ENCODE peak calls at places on chromosomes 7 and 10, in six cellular contexts. Z is A549, R is endothelial cell of umbilical vein, D is K562, F is GM12878, A is HepG2. E is an unnamed sample.

GRCh38 chr7:44220732-44221131 is 20.0 kb downstream of the YKT6 start:
- DNase-seq in Z (no peak), R (no peak), F (no peak), A (no peak), D (no peak), E (no peak)

GRCh38 chr10:50622497-50623298 is 1.1 kb downstream of the SGMS1 start:
- DNase-seq in F (no peak), Z (peak; percentile 46), A (no peak), D (peak; percentile 37), R (peak; percentile 65), E (peak; percentile 55)

GRCh38 chr10:123132576-123133477 is 2.9 kb upstream of the HMX3 start:
- DNase-seq in A (peak; percentile 72), D (peak; percentile 69), Z (peak; percentile 90), R (peak; percentile 79), F (peak; percentile 40), E (peak; percentile 93)

GRCh38 chr10:132942101-132942739 is at the start of gene CFAP46:
- DNase-seq in Z (peak; percentile 65), D (no peak), A (no peak), R (peak; percentile 39), F (no peak), E (no peak)

GRCh38 chr7:157615101-157615817 is 278.5 kb downstream of the DNAJB6 start:
- DNase-seq in D (no peak), Z (no peak), R (no peak), F (no peak), A (no peak), E (peak; percentile 96)

GRCh38 chr10:3763852-3764625 is 21.0 kb downstream of the KLF6 start:
- DNase-seq in F (no peak), A (no peak), R (no peak), Z (no peak), D (no peak), E (no peak)

GRCh38 chr10:60182691-60183090 is 207.0 kb downstream of the ANK3 start:
- DNase-seq in Z (no peak), R (peak; percentile 20), F (no peak), D (no peak), A (no peak), E (no peak)

GRCh38 chr7:36128448-36129047 is 24.5 kb upstream of the EEPD1 start:
- DNase-seq in R (peak; percentile 92), D (peak; percentile 29), A (peak; percentile 76), Z (peak; percentile 77), F (no peak), E (peak; percentile 35)

GRCh38 chr7:132895231-132895630 is 186.7 kb downstream of the CHCHD3 start:
- DNase-seq in D (no peak), F (no peak), R (no peak), Z (no peak), A (no peak), E (peak; percentile 42)

GRCh38 chr7:71625534-71625933 is 493.6 kb downstream of the GALNT17 start:
- DNase-seq in F (no peak), Z (no peak), A (no peak), R (no peak), D (no peak), E (no peak)

GRCh38 chr7:96499532-96499931 is 177.6 kb upstream of the SLC25A13 start:
- DNase-seq in R (no peak), Z (no peak), D (no peak), F (no peak), A (no peak), E (no peak)

GRCh38 chr7:85160223-85160622 is 26.6 kb downstream of the SEMA3D start:
- DNase-seq in R (peak; percentile 30), F (peak; percentile 30), D (no peak), Z (no peak), A (no peak), E (no peak)

GRCh38 chr10:69988094-69988493 is 64.6 kb upstream of the MACROH2A2 start:
- DNase-seq in A (no peak), F (no peak), Z (no peak), D (no peak), R (no peak), E (no peak)

GRCh38 chr10:14056545-14057332 is 274.0 kb downstream of the FRMD4A start:
- DNase-seq in A (no peak), F (no peak), D (no peak), R (peak; percentile 19), Z (no peak), E (no peak)

GRCh38 chr7:101688995-101689907 is 60.2 kb upstream of the MYL10 start:
- DNase-seq in Z (no peak), D (no peak), A (no peak), R (no peak), F (no peak), E (no peak)

GRCh38 chr10:96665306-96665705 is 55.0 kb downstream of the PIK3AP1 start:
- DNase-seq in F (no peak), R (no peak), Z (no peak), D (no peak), A (no peak), E (no peak)

GRCh38 chr10:70370766-70371165 is 11.7 kb downstream of the LRRC20 start:
- DNase-seq in Z (no peak), F (no peak), R (no peak), D (no peak), A (no peak), E (no peak)

GRCh38 chr7:98294798-98295382 is 13.4 kb downstream of the BRI3 start:
- DNase-seq in Z (peak; percentile 85), F (no peak), D (peak; percentile 85), A (peak; percentile 35), R (peak; percentile 32), E (peak; percentile 75)

GRCh38 chr10:70480254-70480861 is 1.8 kb downstream of the PALD1 start:
- DNase-seq in A (no peak), D (no peak), R (no peak), Z (no peak), F (no peak), E (peak; percentile 81)

GRCh38 chr10:44984671-44985101 is 6.1 kb upstream of the DEPP1 start:
- DNase-seq in F (no peak), R (no peak), D (no peak), Z (no peak), A (no peak), E (no peak)

DNA sequence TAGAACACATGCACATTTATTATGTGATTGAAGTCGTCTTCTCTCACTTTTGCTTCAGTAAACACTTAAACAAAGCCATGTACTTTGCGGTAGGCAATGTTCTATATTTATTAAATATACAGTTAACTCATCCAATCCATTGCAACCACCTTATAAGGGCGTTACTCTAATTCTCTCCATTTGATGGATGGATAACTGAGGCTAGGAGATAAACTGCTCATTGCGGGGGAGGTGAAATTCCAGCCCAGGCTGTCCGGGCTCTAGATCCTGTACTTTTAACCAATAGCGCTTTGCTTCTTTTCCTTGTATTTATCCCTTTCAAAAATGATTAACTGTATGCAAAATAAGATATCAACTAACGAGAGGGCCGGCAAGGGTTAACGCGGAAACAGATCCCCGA is 1.2 kb upstream of the PLXDC2 start:
- DNase-seq in R (no peak), Z (no peak), A (no peak), D (no peak), F (no peak), E (no peak)
- H3K4me3 ChIP-seq in R (no peak overlapping the region), Z (peak overlapping the region; percentile 49), A (peak overlapping the region; percentile 64), D (no peak overlapping the region), F (no peak overlapping the region), E (no peak overlapping the region)

GRCh38 chr10:84256510-84257342 is 11.9 kb downstream of the RGR start:
- DNase-seq in A (peak; percentile 22), F (no peak), R (peak; percentile 46), Z (peak; percentile 44), D (peak; percentile 85), E (peak; percentile 49)
- TF ChIP-seq CTCF in A (peak; percentile 74), F (peak; percentile 59), R (peak; percentile 84), Z (peak; percentile 56), D (peak; percentile 92), E (peak; percentile 30)

DNA sequence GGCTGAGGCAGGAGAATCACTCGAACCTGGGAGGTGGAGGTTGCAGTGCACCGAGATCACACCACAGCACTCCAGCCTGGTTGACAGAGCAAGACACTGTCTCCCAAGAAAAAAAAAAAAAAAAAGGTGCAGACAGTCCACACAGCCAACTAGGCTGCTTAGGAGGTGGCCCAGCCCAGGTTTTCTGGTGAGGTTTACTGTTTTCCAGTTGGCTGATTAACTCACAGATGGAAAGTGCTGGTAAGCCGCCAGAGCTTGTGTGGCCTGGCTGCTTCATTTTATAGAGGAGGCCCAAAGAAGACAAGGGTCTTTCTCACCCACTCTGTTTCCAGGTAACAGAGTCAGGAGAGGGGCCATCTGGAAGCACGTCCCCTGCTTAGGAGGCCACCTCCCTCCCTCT is 6.2 kb downstream of the RHBDD2 start:
- DNase-seq in D (no peak), Z (no peak), R (no peak), A (no peak), F (no peak), E (no peak)
- TF ChIP-seq MYC in D (no peak), Z (no peak), R (no peak), A (no peak), F (no peak), E (no peak)

GRCh38 chr7:86339051-86339450 is 304.7 kb upstream of the GRM3 start:
- DNase-seq in R (no peak), F (no peak), A (no peak), D (no peak), Z (no peak), E (no peak)
- H3K4me3 ChIP-seq in R (no peak overlapping the region), F (no peak overlapping the region), A (no peak overlapping the region), D (no peak overlapping the region), Z (no peak overlapping the region), E (no peak overlapping the region)

GRCh38 chr7:105488219-105488571 is 33.9 kb downstream of the PUS7 start:
- DNase-seq in Z (no peak), D (no peak), A (no peak), F (no peak), R (no peak), E (no peak)
- TF ChIP-seq CTCF in Z (no peak), D (no peak), A (no peak), F (no peak), R (no peak), E (no peak)

DNA sequence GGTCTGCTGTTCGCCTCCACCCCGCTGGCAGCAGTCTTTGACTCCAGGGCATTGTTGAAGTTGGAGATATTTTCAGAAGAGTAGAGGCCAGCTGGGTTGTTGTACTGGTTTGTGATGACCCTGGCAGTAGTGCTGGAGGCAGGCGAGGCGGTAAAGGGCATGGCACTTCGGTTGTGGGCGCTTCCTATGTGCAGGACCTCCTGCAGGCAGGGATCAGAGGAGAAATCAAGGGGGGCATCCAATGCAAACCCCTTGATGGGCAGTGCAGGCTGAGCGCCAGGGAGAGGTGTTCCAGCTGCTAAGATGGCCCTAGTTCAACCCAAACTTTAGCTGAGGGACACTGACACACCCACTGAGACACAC is 27.0 kb downstream of the PDLIM1 start:
- DNase-seq in F (no peak), Z (no peak), A (no peak), D (no peak), R (no peak), E (no peak)
- TF ChIP-seq MYC in F (no peak), Z (no peak), A (no peak), D (no peak), R (no peak), E (no peak)

DNA sequence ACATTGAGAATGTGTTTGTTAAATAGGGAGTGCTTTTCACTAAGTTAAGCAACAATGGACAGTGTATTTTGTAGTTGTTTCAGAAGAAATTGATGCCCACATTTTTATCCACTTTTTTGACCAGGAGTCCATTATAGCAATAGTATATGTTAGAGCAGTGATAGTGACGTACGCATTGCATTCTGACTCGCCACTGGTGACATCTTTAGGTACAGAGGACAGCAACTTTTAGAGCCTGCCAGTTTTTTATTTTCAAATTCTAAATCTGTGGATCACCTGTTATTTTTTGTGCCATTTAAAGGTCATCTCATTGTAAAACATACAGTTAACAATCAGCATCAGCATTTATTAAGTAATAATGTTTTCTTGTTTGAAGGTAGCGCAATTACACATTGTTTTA is 1.4 kb downstream of the UBE2D1 start:
- DNase-seq in D (no peak), F (no peak), R (no peak), Z (no peak), A (no peak), E (no peak)
- H3K4me3 ChIP-seq in D (peak overlapping the region; percentile 85), F (peak overlapping the region; percentile 95), R (peak overlapping the region; percentile 73), Z (peak overlapping the region; percentile 99), A (peak overlapping the region; percentile 81), E (peak overlapping the region; percentile 78)

GRCh38 chr10:117442521-117442920 is 67.3 kb upstream of the PDZD8 start:
- DNase-seq in Z (no peak), R (no peak), D (no peak), A (no peak), F (no peak), E (no peak)
- TF ChIP-seq CTCF in Z (no peak), R (no peak), D (no peak), A (no peak), F (no peak), E (no peak)

E was measured in NB4.